ENCODE peak calls at places on chromosome 13, in five cellular contexts. One of them, this sample, is unnamed.

GRCh38 chr13:84455143-84455905 is 573.0 kb upstream of the SLITRK1 start:
- DNase-seq in IMR-90: no peak
- DNase-seq in pancreas: no peak
- DNase-seq in AG04450: no peak
- DNase-seq in effector memory CD4-positive, alpha-beta T cell: no peak
- DNase-seq in this sample: no peak

GRCh38 chr13:51041126-51041525 is 69.9 kb downstream of the C13orf42 start:
- DNase-seq in IMR-90: no peak
- DNase-seq in pancreas: no peak
- DNase-seq in AG04450: no peak
- DNase-seq in effector memory CD4-positive, alpha-beta T cell: no peak
- DNase-seq in this sample: no peak

GRCh38 chr13:22618002-22618401 is 562.8 kb upstream of the SGCG start:
- DNase-seq in IMR-90: no peak
- DNase-seq in pancreas: no peak
- DNase-seq in AG04450: no peak
- DNase-seq in effector memory CD4-positive, alpha-beta T cell: no peak
- DNase-seq in this sample: no peak

GRCh38 chr13:71218960-71219359 is 648.0 kb downstream of the DACH1 start:
- DNase-seq in IMR-90: no peak
- DNase-seq in pancreas: no peak
- DNase-seq in AG04450: no peak
- DNase-seq in effector memory CD4-positive, alpha-beta T cell: no peak
- DNase-seq in this sample: no peak

GRCh38 chr13:66886248-66886647 is 343.9 kb downstream of the PCDH9 start:
- DNase-seq in IMR-90: no peak
- DNase-seq in pancreas: no peak
- DNase-seq in AG04450: no peak
- DNase-seq in effector memory CD4-positive, alpha-beta T cell: no peak
- DNase-seq in this sample: peak; percentile 74

GRCh38 chr13:95115525-95115924 is 185.7 kb downstream of the ABCC4 start:
- DNase-seq in IMR-90: no peak
- DNase-seq in pancreas: no peak
- DNase-seq in AG04450: no peak
- DNase-seq in effector memory CD4-positive, alpha-beta T cell: no peak
- DNase-seq in this sample: no peak

GRCh38 chr13:46289260-46289955 is 77.7 kb downstream of the LRRC63 start:
- DNase-seq in IMR-90: no peak
- DNase-seq in pancreas: no peak
- DNase-seq in AG04450: no peak
- DNase-seq in effector memory CD4-positive, alpha-beta T cell: no peak
- DNase-seq in this sample: no peak

GRCh38 chr13:103081435-103081834 is 15.2 kb upstream of the SLC10A2 start:
- DNase-seq in IMR-90: no peak
- DNase-seq in pancreas: no peak
- DNase-seq in AG04450: no peak
- DNase-seq in effector memory CD4-positive, alpha-beta T cell: no peak
- DNase-seq in this sample: no peak

GRCh38 chr13:24348797-24349515 is 39.6 kb downstream of the C1QTNF9 start:
- DNase-seq in IMR-90: no peak
- DNase-seq in pancreas: peak; percentile 89
- DNase-seq in AG04450: no peak
- DNase-seq in effector memory CD4-positive, alpha-beta T cell: no peak
- DNase-seq in this sample: no peak

GRCh38 chr13:28582892-28583240 is 76.1 kb upstream of the POMP start:
- DNase-seq in IMR-90: no peak
- DNase-seq in pancreas: no peak
- DNase-seq in AG04450: no peak
- DNase-seq in effector memory CD4-positive, alpha-beta T cell: no peak
- DNase-seq in this sample: no peak

GRCh38 chr13:28586585-28587540 is 72.1 kb upstream of the POMP start:
- DNase-seq in IMR-90: no peak
- DNase-seq in pancreas: no peak
- DNase-seq in AG04450: no peak
- DNase-seq in effector memory CD4-positive, alpha-beta T cell: no peak
- DNase-seq in this sample: no peak

GRCh38 chr13:28583661-28584091 is 75.3 kb upstream of the POMP start:
- DNase-seq in IMR-90: peak; percentile 34
- DNase-seq in pancreas: no peak
- DNase-seq in AG04450: no peak
- DNase-seq in effector memory CD4-positive, alpha-beta T cell: no peak
- DNase-seq in this sample: peak; percentile 7

GRCh38 chr13:28584873-28585317 is 74.0 kb upstream of the POMP start:
- DNase-seq in IMR-90: peak; percentile 71
- DNase-seq in pancreas: no peak
- DNase-seq in AG04450: peak; percentile 13
- DNase-seq in effector memory CD4-positive, alpha-beta T cell: no peak
- DNase-seq in this sample: no peak

DNA sequence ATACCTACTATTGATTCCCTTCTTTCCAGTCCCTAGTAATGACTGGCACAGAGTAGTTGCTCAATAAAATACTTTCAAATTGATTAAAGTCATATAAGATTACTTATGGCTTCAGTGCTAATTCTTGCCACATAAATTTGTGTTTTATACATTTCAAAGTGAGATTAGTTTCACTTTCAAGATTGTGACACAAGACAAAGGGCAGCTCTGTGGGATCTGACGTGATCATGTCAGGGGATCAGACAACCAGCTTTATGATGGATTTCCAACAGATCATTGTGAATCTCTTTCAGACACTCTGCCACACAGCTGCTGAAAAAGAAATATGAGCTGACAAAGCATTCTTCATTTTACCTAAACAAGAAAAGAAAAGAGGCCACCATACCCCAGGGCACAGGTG is 73.4 kb upstream of the POMP start:
- DNase-seq in IMR-90: no peak
- DNase-seq in pancreas: no peak
- DNase-seq in AG04450: no peak
- DNase-seq in effector memory CD4-positive, alpha-beta T cell: no peak
- DNase-seq in this sample: no peak
- H3K27ac ChIP-seq in IMR-90: peak overlapping the region; percentile 97
- H3K27ac ChIP-seq in pancreas: no peak overlapping the region
- H3K27ac ChIP-seq in AG04450: no peak overlapping the region
- H3K27ac ChIP-seq in effector memory CD4-positive, alpha-beta T cell: no peak overlapping the region
- H3K27ac ChIP-seq in this sample: no peak overlapping the region

GRCh38 chr13:41241626-41242025 is 21.8 kb downstream of the MTRF1 start:
- DNase-seq in IMR-90: no peak
- DNase-seq in pancreas: no peak
- DNase-seq in AG04450: no peak
- DNase-seq in effector memory CD4-positive, alpha-beta T cell: no peak
- DNase-seq in this sample: no peak
- H3K27ac ChIP-seq in IMR-90: no peak overlapping the region
- H3K27ac ChIP-seq in pancreas: no peak overlapping the region
- H3K27ac ChIP-seq in AG04450: no peak overlapping the region
- H3K27ac ChIP-seq in effector memory CD4-positive, alpha-beta T cell: no peak overlapping the region
- H3K27ac ChIP-seq in this sample: no peak overlapping the region

GRCh38 chr13:114059946-114060860 is 72.2 kb downstream of the RASA3 start:
- DNase-seq in IMR-90: no peak
- DNase-seq in pancreas: peak; percentile 70
- DNase-seq in AG04450: no peak
- DNase-seq in effector memory CD4-positive, alpha-beta T cell: no peak
- DNase-seq in this sample: no peak
- H3K27ac ChIP-seq in IMR-90: peak overlapping the region; percentile 17
- H3K27ac ChIP-seq in pancreas: no peak overlapping the region
- H3K27ac ChIP-seq in AG04450: no peak overlapping the region
- H3K27ac ChIP-seq in effector memory CD4-positive, alpha-beta T cell: no peak overlapping the region
- H3K27ac ChIP-seq in this sample: peak overlapping the region; percentile 35

GRCh38 chr13:101493541-101493940 is 41.1 kb downstream of the ITGBL1 start:
- DNase-seq in IMR-90: no peak
- DNase-seq in pancreas: no peak
- DNase-seq in AG04450: no peak
- DNase-seq in effector memory CD4-positive, alpha-beta T cell: no peak
- DNase-seq in this sample: no peak

DNA sequence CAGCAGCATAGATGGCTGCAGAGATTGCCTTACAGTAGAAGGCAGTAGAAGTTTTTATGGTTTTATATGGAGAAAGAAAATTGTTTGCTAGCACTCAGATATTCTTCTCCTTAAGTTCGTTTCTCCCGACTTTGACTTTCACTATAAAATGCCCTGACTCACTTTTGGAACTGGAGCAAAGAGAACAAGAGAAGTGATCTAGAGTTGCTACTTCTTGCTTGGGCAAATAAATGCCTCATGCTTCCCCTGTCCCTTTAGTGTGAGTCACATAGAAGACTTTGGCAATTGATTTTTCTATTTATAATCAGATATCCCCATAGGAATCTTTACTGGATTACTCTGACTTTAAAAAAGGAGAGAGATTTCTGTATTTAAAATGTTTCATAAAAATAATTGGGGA is 46.9 kb downstream of the ITGBL1 start:
- DNase-seq in IMR-90: peak; percentile 10
- DNase-seq in pancreas: no peak
- DNase-seq in AG04450: no peak
- DNase-seq in effector memory CD4-positive, alpha-beta T cell: no peak
- DNase-seq in this sample: no peak
- H3K27ac ChIP-seq in IMR-90: no peak overlapping the region
- H3K27ac ChIP-seq in pancreas: no peak overlapping the region
- H3K27ac ChIP-seq in AG04450: no peak overlapping the region
- H3K27ac ChIP-seq in effector memory CD4-positive, alpha-beta T cell: no peak overlapping the region
- H3K27ac ChIP-seq in this sample: no peak overlapping the region

GRCh38 chr13:32252812-32253440 is 62.2 kb downstream of the ZAR1L start:
- DNase-seq in IMR-90: no peak
- DNase-seq in pancreas: no peak
- DNase-seq in AG04450: no peak
- DNase-seq in effector memory CD4-positive, alpha-beta T cell: no peak
- DNase-seq in this sample: no peak
- H3K27ac ChIP-seq in IMR-90: no peak overlapping the region
- H3K27ac ChIP-seq in pancreas: peak overlapping the region; percentile 80
- H3K27ac ChIP-seq in AG04450: no peak overlapping the region
- H3K27ac ChIP-seq in effector memory CD4-positive, alpha-beta T cell: no peak overlapping the region
- H3K27ac ChIP-seq in this sample: no peak overlapping the region